ENCODE peak calls at places on chromosomes 6 and 20, in eight cellular contexts. W is CD8-positive, alpha-beta T cell; K is pancreas; Q is GM12878; T is IMR-90; X is astrocyte; P is ascending aorta; O is hepatocyte. R is an unnamed sample.

GRCh38 chr20:56094228-56094627 is 88.9 kb upstream of the CBLN4 start:
- DNase-seq in Q (no peak), O (no peak), P (no peak), T (no peak), K (no peak), W (no peak), X (no peak), R (no peak)

GRCh38 chr6:80348263-80348662 is 241.8 kb downstream of the BCKDHB start:
- DNase-seq in P (no peak), O (no peak), K (no peak), W (no peak), X (peak; percentile 80), Q (no peak), T (peak; percentile 51), R (peak; percentile 85)

GRCh38 chr6:170129691-170130171 is 161.1 kb downstream of the DLL1 start:
- DNase-seq in W (no peak), O (peak; percentile 71), Q (no peak), K (peak; percentile 63), T (no peak), P (no peak), X (no peak), R (no peak)

GRCh38 chr20:1876975-1877603 is 18.1 kb upstream of the SIRPA start:
- DNase-seq in X (no peak), W (no peak), Q (no peak), K (no peak), O (peak; percentile 73), P (no peak), T (peak; percentile 35), R (peak; percentile 20)

GRCh38 chr6:51514396-51515051 is 572.9 kb downstream of the PKHD1 start:
- DNase-seq in O (peak; percentile 17), T (no peak), P (no peak), X (peak; percentile 4), K (no peak), Q (no peak), W (no peak), R (no peak)

GRCh38 chr20:651713-652610 is 1.0 kb downstream of the SRXN1 start:
- DNase-seq in O (peak; percentile 45), W (no peak), P (no peak), T (no peak), K (no peak), Q (no peak), X (no peak), R (no peak)

GRCh38 chr20:46171909-46172308 is 53.8 kb downstream of the CD40 start:
- DNase-seq in P (no peak), Q (no peak), T (no peak), W (no peak), O (no peak), K (no peak), X (no peak), R (no peak)

GRCh38 chr6:90044182-90044832 is 150.0 kb downstream of the GJA10 start:
- DNase-seq in T (peak; percentile 47), P (no peak), Q (no peak), X (no peak), O (no peak), W (no peak), K (no peak), R (peak; percentile 42)

GRCh38 chr6:144578385-144579350 is 293.5 kb downstream of the UTRN start:
- DNase-seq in O (no peak), K (no peak), W (no peak), Q (no peak), P (no peak), T (peak; percentile 58), X (no peak), R (peak; percentile 25)

GRCh38 chr20:18276821-18277220 is 11.5 kb upstream of the ZNF133 start:
- DNase-seq in Q (no peak), K (peak; percentile 75), T (peak; percentile 71), P (no peak), W (peak; percentile 43), O (peak; percentile 88), X (peak; percentile 42), R (peak; percentile 70)

GRCh38 chr6:14925627-14926026 is 320.2 kb upstream of the JARID2 start:
- DNase-seq in O (no peak), W (no peak), P (no peak), X (peak; percentile 31), K (no peak), T (peak; percentile 85), Q (no peak), R (peak; percentile 34)

GRCh38 chr6:131532476-131533108 is 40.4 kb upstream of the ARG1 start:
- DNase-seq in K (no peak), P (no peak), X (no peak), W (no peak), Q (peak; percentile 23), O (no peak), T (peak; percentile 4), R (no peak)

GRCh38 chr20:16302818-16303217 is 270.4 kb downstream of the KIF16B start:
- DNase-seq in W (no peak), K (no peak), Q (no peak), P (no peak), T (no peak), X (no peak), O (no peak), R (no peak)

GRCh38 chr6:34924831-34925613 is 36.0 kb downstream of the ANKS1A start:
- DNase-seq in K (no peak), O (no peak), Q (no peak), W (no peak), P (no peak), X (no peak), T (no peak), R (no peak)

GRCh38 chr20:25540273-25540672 is 45.1 kb downstream of the NINL start:
- DNase-seq in K (no peak), Q (no peak), W (no peak), O (no peak), T (no peak), X (no peak), P (no peak), R (no peak)

GRCh38 chr6:168852336-168852884 is 401.2 kb downstream of the THBS2 start:
- DNase-seq in O (no peak), K (no peak), W (no peak), Q (no peak), P (no peak), X (no peak), T (no peak), R (no peak)
- H3K4me3 ChIP-seq in O (no peak overlapping the region), K (peak overlapping the region; percentile 2), W (no peak overlapping the region), Q (no peak overlapping the region), P (peak overlapping the region; percentile 31), X (no peak overlapping the region), T (no peak overlapping the region), R (peak overlapping the region; percentile 51)

GRCh38 chr20:31710423-31711250 is 12.0 kb downstream of the BCL2L1 start:
- DNase-seq in O (no peak), W (no peak), Q (no peak), X (no peak), K (no peak), T (no peak), P (no peak), R (peak; percentile 44)

GRCh38 chr20:31711416-31712111 is 11.1 kb downstream of the BCL2L1 start:
- DNase-seq in X (no peak), O (no peak), W (no peak), T (no peak), P (no peak), K (no peak), Q (no peak), R (no peak)

GRCh38 chr20:31712564-31713311 is 9.9 kb downstream of the BCL2L1 start:
- DNase-seq in K (peak; percentile 84), P (peak; percentile 87), T (peak; percentile 82), X (peak; percentile 94), W (no peak), Q (no peak), O (peak; percentile 75), R (peak; percentile 79)

GRCh38 chr20:31713312-31714049 is 9.2 kb downstream of the BCL2L1 start:
- DNase-seq in Q (no peak), T (peak; percentile 91), O (peak; percentile 45), P (no peak), K (peak; percentile 42), W (no peak), X (peak; percentile 87), R (peak; percentile 93)

DNA sequence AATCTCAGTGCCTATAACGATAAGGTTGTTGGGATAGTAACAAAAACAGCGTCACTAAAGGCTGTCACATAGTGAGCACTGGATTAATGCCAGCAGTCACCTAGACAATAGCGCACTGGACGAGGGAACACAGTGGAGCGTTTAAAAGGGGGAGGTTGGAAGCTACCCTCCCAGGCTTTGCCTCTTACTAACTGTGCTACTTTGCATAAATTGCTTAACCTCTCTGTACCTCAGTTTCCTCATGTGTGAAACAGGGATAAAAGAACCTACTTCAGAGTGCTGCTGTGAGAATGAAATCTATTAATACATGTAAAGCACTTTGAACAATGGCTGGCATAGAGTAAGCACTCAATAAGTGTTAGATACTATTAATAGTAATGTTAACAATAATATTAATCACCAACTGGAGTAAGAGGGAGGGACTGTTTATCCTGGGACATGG is 10.5 kb downstream of the BCL2L1 start:
- DNase-seq in Q (no peak), K (peak; percentile 52), W (no peak), X (no peak), O (peak; percentile 60), T (no peak), P (no peak), R (no peak)
- H3K4me1 ChIP-seq in Q (peaks cover 27% of the 10 kb centered on the region), K (peaks cover 60% of the 10 kb centered on the region), W (peaks cover 36% of the 10 kb centered on the region), X (peaks cover 46% of the 10 kb centered on the region), O (peaks cover 57% of the 10 kb centered on the region), T (peaks cover 22% of the 10 kb centered on the region), P (peaks cover 75% of the 10 kb centered on the region), R (peaks cover 37% of the 10 kb centered on the region)

GRCh38 chr6:26103141-26103769 is 16.0 kb downstream of the HFE start:
- DNase-seq in X (peak; percentile 70), W (no peak), P (no peak), O (peak; percentile 46), Q (no peak), K (no peak), T (peak; percentile 77), R (peak; percentile 71)

GRCh38 chr6:26092443-26092842 is 5.2 kb downstream of the HFE start:
- DNase-seq in P (no peak), Q (no peak), X (no peak), O (no peak), T (no peak), W (no peak), K (no peak), R (no peak)

GRCh38 chr6:26094036-26094435 is 6.8 kb downstream of the HFE start:
- DNase-seq in W (no peak), T (no peak), X (no peak), K (no peak), P (no peak), O (no peak), Q (no peak), R (no peak)

DNA sequence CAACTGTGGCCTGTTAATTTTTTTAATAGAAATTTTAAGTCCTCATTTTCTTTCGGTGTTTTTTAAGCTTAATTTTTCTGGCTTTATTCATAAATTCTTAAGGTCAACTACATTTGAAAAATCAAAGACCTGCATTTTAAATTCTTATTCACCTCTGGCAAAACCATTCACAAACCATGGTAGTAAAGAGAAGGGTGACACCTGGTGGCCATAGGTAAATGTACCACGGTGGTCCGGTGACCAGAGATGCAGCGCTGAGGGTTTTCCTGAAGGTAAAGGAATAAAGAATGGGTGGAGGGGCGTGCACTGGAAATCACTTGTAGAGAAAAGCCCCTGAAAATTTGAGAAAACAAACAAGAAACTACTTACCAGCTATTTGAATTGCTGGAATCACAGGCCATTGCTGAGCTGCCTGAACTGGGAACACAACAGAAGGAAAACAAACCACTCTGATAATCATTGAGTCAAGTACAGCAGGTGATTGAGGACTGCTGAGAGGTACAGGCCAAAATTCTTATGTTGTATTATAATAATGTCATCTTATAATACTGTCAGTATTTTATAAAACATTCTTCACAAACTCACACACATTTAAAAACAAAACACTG is 10.1 kb downstream of the HFE start:
- DNase-seq in O (peak; percentile 86), W (peak; percentile 61), X (no peak), Q (no peak), K (peak; percentile 76), T (peak; percentile 69), P (no peak), R (peak; percentile 52)
- H3K4me3 ChIP-seq in O (no peak overlapping the region), W (no peak overlapping the region), X (no peak overlapping the region), Q (no peak overlapping the region), K (no peak overlapping the region), T (no peak overlapping the region), P (no peak overlapping the region), R (no peak overlapping the region)

GRCh38 chr6:140025171-140025570 is 650.7 kb upstream of the CITED2 start:
- DNase-seq in O (no peak), W (no peak), T (no peak), X (no peak), K (no peak), Q (no peak), P (no peak), R (no peak)
- H3K4me1 ChIP-seq in O (no peaks in the 10 kb centered on the region), W (no peaks in the 10 kb centered on the region), T (no peaks in the 10 kb centered on the region), X (no peaks in the 10 kb centered on the region), K (no peaks in the 10 kb centered on the region), Q (no peaks in the 10 kb centered on the region), P (no peaks in the 10 kb centered on the region), R (no peaks in the 10 kb centered on the region)

R was measured in fibroblast of lung.